ENCODE peak calls at places on chromosomes 12 and 14, in five cellular contexts. G is IMR-90, H is GM13976, D is lower lobe of right lung, J is T-helper 1 cell. P is an unnamed sample.

GRCh38 chr12:68832504-68832867 is 24.5 kb downstream of the MDM2 start:
- DNase-seq in G (no peak), H (no peak), D (no peak), J (no peak), P (no peak)

GRCh38 chr12:125773033-125773432 is 707.8 kb downstream of the AACS start:
- DNase-seq in G (no peak), H (peak), D (no peak), J (no peak), P (peak)

GRCh38 chr12:47995976-47996375 is 8.3 kb downstream of the COL2A1 start:
- DNase-seq in G (peak), H (no peak), D (no peak), J (no peak), P (peak)

GRCh38 chr14:89325299-89325883 is 91.6 kb downstream of the FOXN3 start:
- DNase-seq in G (no peak), H (peak), D (no peak), J (no peak), P (no peak)

GRCh38 chr12:52246720-52247621 is 13.9 kb downstream of the KRT7 start:
- DNase-seq in G (no peak), H (no peak), D (no peak), J (no peak), P (no peak)

GRCh38 chr12:109492371-109492770 is 14.9 kb downstream of the UBE3B start:
- DNase-seq in G (no peak), H (no peak), D (no peak), J (no peak), P (no peak)

GRCh38 chr12:81083906-81084513 is 6.1 kb downstream of the ACSS3 start:
- DNase-seq in G (no peak), H (no peak), D (no peak), J (no peak), P (no peak)

GRCh38 chr12:81212996-81213696 is 135.3 kb downstream of the ACSS3 start:
- DNase-seq in G (peak), H (no peak), D (no peak), J (no peak), P (no peak)

GRCh38 chr12:89414851-89415250 is 62.5 kb upstream of the DUSP6 start:
- DNase-seq in G (peak), H (no peak), D (no peak), J (no peak), P (peak)

P was measured in ELR.